ENCODE peak calls at places on chromosome 1, in seven cellular contexts. Y is body of pancreas; S is left ventricle myocardium inferior; M is astrocyte of the spinal cord; P is CD8-positive, alpha-beta T cell; D is mammary epithelial cell; E is astrocyte. K is an unnamed sample.

GRCh38 chr1:91814448-91814847 is 71.5 kb downstream of the TGFBR3 start:
- DNase-seq in M (no peak), D (no peak), Y (no peak), E (no peak), S (no peak), P (no peak), K (no peak)

GRCh38 chr1:63327417-63328139 is 5.2 kb downstream of the FOXD3 start:
- DNase-seq in P (no peak), S (no peak), Y (peak), E (peak), M (peak), D (peak), K (no peak)

GRCh38 chr1:30684881-30685795 is 38.2 kb downstream of the MATN1 start:
- DNase-seq in Y (peak), E (no peak), S (peak), M (no peak), P (no peak), D (no peak), K (no peak)

GRCh38 chr1:240487493-240487892 is 124.5 kb downstream of the GREM2 start:
- DNase-seq in D (no peak), E (no peak), Y (no peak), S (no peak), M (no peak), P (no peak), K (no peak)

GRCh38 chr1:212752256-212752933 is 39.2 kb downstream of the NSL1 start:
- DNase-seq in P (no peak), M (peak), S (no peak), Y (no peak), D (no peak), E (peak), K (no peak)

GRCh38 chr1:193539731-193540459 is 353.5 kb upstream of the B3GALT2 start:
- DNase-seq in Y (no peak), M (no peak), P (no peak), E (no peak), D (no peak), S (no peak), K (no peak)

GRCh38 chr1:165738794-165739193 is 29.9 kb downstream of the TMCO1 start:
- DNase-seq in P (no peak), Y (no peak), M (no peak), S (no peak), E (no peak), D (no peak), K (peak)

GRCh38 chr1:103516693-103517092 is 8.8 kb upstream of the RNPC3 start:
- DNase-seq in S (no peak), D (peak), M (peak), P (no peak), Y (no peak), E (peak), K (no peak)

GRCh38 chr1:37317870-37318431 is 156.4 kb upstream of the ZC3H12A start:
- DNase-seq in E (no peak), P (no peak), S (no peak), M (no peak), Y (no peak), D (no peak), K (no peak)

GRCh38 chr1:46767649-46768282 is 31.1 kb upstream of the CYP4B1 start:
- DNase-seq in S (no peak), E (no peak), P (no peak), Y (no peak), D (no peak), M (no peak), K (no peak)

GRCh38 chr1:66503841-66504470 is 30.0 kb upstream of the SGIP1 start:
- DNase-seq in M (peak), D (peak), S (peak), P (no peak), E (peak), Y (peak), K (peak)

GRCh38 chr1:208243522-208243850 is 698 bp downstream of the PLXNA2 start:
- DNase-seq in S (no peak), D (peak), P (no peak), E (peak), M (peak), Y (no peak), K (no peak)

GRCh38 chr1:179816196-179816960 is 61.2 kb downstream of the TOR1AIP2 start:
- DNase-seq in M (peak), Y (peak), S (peak), D (no peak), E (peak), P (no peak), K (no peak)

GRCh38 chr1:243712890-243713425 is 137.1 kb downstream of the AKT3 start:
- DNase-seq in M (peak), P (no peak), S (no peak), D (no peak), Y (no peak), E (peak), K (no peak)
- TF ChIP-seq CTCF in M (peak), P (peak), S (peak), D (peak), Y (no peak), E (peak), K (peak)

GRCh38 chr1:58779837-58780585 is 3.8 kb downstream of the JUN start:
- DNase-seq in E (peak), Y (peak), M (peak), D (peak), P (no peak), S (peak), K (no peak)
- H3K4me3 ChIP-seq in E (peak), Y (no peak), M (peak), D (peak), P (no peak), S (peak), K (no peak)

GRCh38 chr1:199046618-199047017 is 407.8 kb downstream of the PTPRC start:
- DNase-seq in S (no peak), P (no peak), Y (no peak), D (no peak), M (no peak), E (no peak), K (no peak)
- TF ChIP-seq CTCF in S (no peak), P (no peak), Y (no peak), D (peak), M (peak), E (no peak), K (peak)

GRCh38 chr1:27035344-27035743 is 22.7 kb upstream of the TENT5B start:
- DNase-seq in D (no peak), S (no peak), P (no peak), Y (no peak), M (no peak), E (no peak), K (no peak)

GRCh38 chr1:27033059-27033746 is 20.6 kb upstream of the TENT5B start:
- DNase-seq in D (peak), M (no peak), E (no peak), S (no peak), Y (no peak), P (no peak), K (no peak)

GRCh38 chr1:27029517-27029916 is 16.9 kb upstream of the TENT5B start:
- DNase-seq in P (no peak), E (no peak), M (no peak), S (no peak), D (no peak), Y (no peak), K (no peak)

GRCh38 chr1:27031235-27032118 is 18.8 kb upstream of the TENT5B start:
- DNase-seq in D (peak), E (peak), Y (peak), S (peak), M (peak), P (no peak), K (no peak)

DNA sequence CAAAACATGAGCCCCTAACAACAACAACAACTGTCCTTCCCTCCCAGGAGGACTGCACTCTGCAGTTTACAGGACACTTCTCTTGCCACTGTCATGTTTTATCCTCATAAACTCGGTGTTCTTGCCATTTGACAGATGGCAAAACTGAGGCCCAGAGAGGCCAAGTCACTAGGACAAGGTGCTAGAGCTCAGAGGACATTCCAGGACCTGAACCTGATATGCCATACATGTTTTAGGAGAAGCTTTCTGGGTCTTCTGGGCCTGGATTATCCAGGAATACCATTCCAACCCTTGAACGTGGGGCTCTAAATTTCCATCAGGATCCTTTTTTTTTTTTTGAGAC is 19.4 kb upstream of the TENT5B start:
- DNase-seq in P (no peak), E (no peak), D (no peak), Y (no peak), S (no peak), M (no peak), K (no peak)
- H3K4me3 ChIP-seq in P (no peak), E (no peak), D (peak), Y (no peak), S (peak), M (peak), K (no peak)

DNA sequence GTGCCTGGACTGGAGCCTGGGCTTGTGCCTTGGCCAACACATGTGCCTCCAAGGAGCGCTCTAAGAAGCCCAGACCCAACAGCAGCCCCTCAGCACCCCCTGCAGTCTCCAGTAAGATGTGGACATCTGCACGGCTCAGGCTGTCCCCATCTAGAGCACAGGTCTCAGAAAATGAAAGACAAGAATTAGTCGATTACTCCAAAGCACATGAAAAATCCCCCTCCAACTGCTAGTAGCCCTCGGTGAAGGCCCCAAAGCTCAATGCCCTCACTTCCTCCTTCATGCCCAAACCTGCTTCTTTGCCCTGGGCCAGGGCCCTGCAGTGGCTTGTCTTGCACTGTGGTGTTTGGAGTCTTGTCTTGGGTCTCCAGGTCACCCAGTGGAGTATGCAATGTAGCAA is 21.9 kb upstream of the ERO1B start:
- DNase-seq in D (peak), Y (no peak), E (no peak), M (no peak), S (no peak), P (no peak), K (no peak)
- TF ChIP-seq CTCF in D (no peak), Y (no peak), E (no peak), M (no peak), S (no peak), P (no peak), K (peak)